ENCODE peak calls at places on chromosomes 3 and 15, in nine cellular contexts. One of them, this sample, is unnamed.
A peak's percentile ranks its signal among the peaks of the same experiment; 100 is the strongest.

GRCh38 chr15:82552861-82553260 is 12.6 kb upstream of the RPS17 start:
- DNase-seq in iris pigment epithelial cell: no peak
- DNase-seq in MCF 10A: no peak
- DNase-seq in activated CD4-positive, alpha-beta T cell treated with anti-CD3 and anti-CD28 coated beads for 4 hours: no peak
- DNase-seq in NCI-H1092: no peak
- DNase-seq in GM13977: no peak
- DNase-seq in COR-L47: no peak
- DNase-seq in M059J: no peak
- DNase-seq in cerebellar cortex: no peak
- DNase-seq in this sample: no peak

GRCh38 chr15:80173022-80173759 is 20.4 kb downstream of the FAH start:
- DNase-seq in iris pigment epithelial cell: peak; percentile 62
- DNase-seq in MCF 10A: peak; percentile 97
- DNase-seq in activated CD4-positive, alpha-beta T cell treated with anti-CD3 and anti-CD28 coated beads for 4 hours: peak; percentile 72
- DNase-seq in NCI-H1092: peak; percentile 3
- DNase-seq in GM13977: peak; percentile 82
- DNase-seq in COR-L47: peak; percentile 70
- DNase-seq in M059J: peak; percentile 68
- DNase-seq in cerebellar cortex: peak; percentile 63
- DNase-seq in this sample: peak; percentile 90

GRCh38 chr3:27073903-27074302 is 295.3 kb downstream of the NEK10 start:
- DNase-seq in iris pigment epithelial cell: no peak
- DNase-seq in MCF 10A: no peak
- DNase-seq in activated CD4-positive, alpha-beta T cell treated with anti-CD3 and anti-CD28 coated beads for 4 hours: no peak
- DNase-seq in NCI-H1092: no peak
- DNase-seq in GM13977: no peak
- DNase-seq in COR-L47: no peak
- DNase-seq in M059J: no peak
- DNase-seq in cerebellar cortex: no peak
- DNase-seq in this sample: no peak

GRCh38 chr15:43969802-43970375 is 143.1 kb downstream of the WDR76 start:
- DNase-seq in iris pigment epithelial cell: no peak
- DNase-seq in MCF 10A: no peak
- DNase-seq in activated CD4-positive, alpha-beta T cell treated with anti-CD3 and anti-CD28 coated beads for 4 hours: no peak
- DNase-seq in NCI-H1092: no peak
- DNase-seq in GM13977: no peak
- DNase-seq in COR-L47: no peak
- DNase-seq in M059J: no peak
- DNase-seq in cerebellar cortex: no peak
- DNase-seq in this sample: no peak

GRCh38 chr15:42448281-42448680 is 42.7 kb downstream of the ZNF106 start:
- DNase-seq in iris pigment epithelial cell: no peak
- DNase-seq in MCF 10A: no peak
- DNase-seq in activated CD4-positive, alpha-beta T cell treated with anti-CD3 and anti-CD28 coated beads for 4 hours: no peak
- DNase-seq in NCI-H1092: no peak
- DNase-seq in GM13977: no peak
- DNase-seq in COR-L47: no peak
- DNase-seq in M059J: no peak
- DNase-seq in cerebellar cortex: peak; percentile 78
- DNase-seq in this sample: no peak

GRCh38 chr15:73957276-73957675 is 31.0 kb downstream of the LOXL1 start:
- DNase-seq in iris pigment epithelial cell: no peak
- DNase-seq in MCF 10A: peak; percentile 26
- DNase-seq in activated CD4-positive, alpha-beta T cell treated with anti-CD3 and anti-CD28 coated beads for 4 hours: no peak
- DNase-seq in NCI-H1092: no peak
- DNase-seq in GM13977: no peak
- DNase-seq in COR-L47: no peak
- DNase-seq in M059J: peak; percentile 65
- DNase-seq in cerebellar cortex: no peak
- DNase-seq in this sample: no peak

GRCh38 chr3:73727854-73728253 is 103.1 kb upstream of the PDZRN3 start:
- DNase-seq in iris pigment epithelial cell: no peak
- DNase-seq in MCF 10A: no peak
- DNase-seq in activated CD4-positive, alpha-beta T cell treated with anti-CD3 and anti-CD28 coated beads for 4 hours: no peak
- DNase-seq in NCI-H1092: no peak
- DNase-seq in GM13977: no peak
- DNase-seq in COR-L47: no peak
- DNase-seq in M059J: no peak
- DNase-seq in cerebellar cortex: no peak
- DNase-seq in this sample: no peak

GRCh38 chr3:41580274-41580959 is 381.1 kb downstream of the CTNNB1 start:
- DNase-seq in iris pigment epithelial cell: no peak
- DNase-seq in MCF 10A: no peak
- DNase-seq in activated CD4-positive, alpha-beta T cell treated with anti-CD3 and anti-CD28 coated beads for 4 hours: no peak
- DNase-seq in NCI-H1092: no peak
- DNase-seq in GM13977: no peak
- DNase-seq in COR-L47: no peak
- DNase-seq in M059J: no peak
- DNase-seq in cerebellar cortex: no peak
- DNase-seq in this sample: no peak

GRCh38 chr3:183442994-183443393 is 14.6 kb upstream of the MCF2L2 start:
- DNase-seq in iris pigment epithelial cell: no peak
- DNase-seq in MCF 10A: no peak
- DNase-seq in activated CD4-positive, alpha-beta T cell treated with anti-CD3 and anti-CD28 coated beads for 4 hours: no peak
- DNase-seq in NCI-H1092: no peak
- DNase-seq in GM13977: no peak
- DNase-seq in COR-L47: no peak
- DNase-seq in M059J: no peak
- DNase-seq in cerebellar cortex: no peak
- DNase-seq in this sample: no peak

GRCh38 chr15:68363353-68363752 is 68.6 kb downstream of the ITGA11 start:
- DNase-seq in iris pigment epithelial cell: no peak
- DNase-seq in MCF 10A: no peak
- DNase-seq in activated CD4-positive, alpha-beta T cell treated with anti-CD3 and anti-CD28 coated beads for 4 hours: no peak
- DNase-seq in NCI-H1092: no peak
- DNase-seq in GM13977: no peak
- DNase-seq in COR-L47: no peak
- DNase-seq in M059J: peak; percentile 28
- DNase-seq in cerebellar cortex: no peak
- DNase-seq in this sample: no peak

GRCh38 chr3:99659032-99659431 is 20.6 kb downstream of the COL8A1 start:
- DNase-seq in iris pigment epithelial cell: peak; percentile 100
- DNase-seq in MCF 10A: peak; percentile 94
- DNase-seq in activated CD4-positive, alpha-beta T cell treated with anti-CD3 and anti-CD28 coated beads for 4 hours: no peak
- DNase-seq in NCI-H1092: no peak
- DNase-seq in GM13977: no peak
- DNase-seq in COR-L47: no peak
- DNase-seq in M059J: peak; percentile 99
- DNase-seq in cerebellar cortex: no peak
- DNase-seq in this sample: peak; percentile 46

GRCh38 chr3:193851941-193852674 is 259.1 kb downstream of the OPA1 start:
- DNase-seq in iris pigment epithelial cell: no peak
- DNase-seq in MCF 10A: no peak
- DNase-seq in activated CD4-positive, alpha-beta T cell treated with anti-CD3 and anti-CD28 coated beads for 4 hours: no peak
- DNase-seq in NCI-H1092: no peak
- DNase-seq in GM13977: no peak
- DNase-seq in COR-L47: no peak
- DNase-seq in M059J: no peak
- DNase-seq in cerebellar cortex: peak; percentile 5
- DNase-seq in this sample: no peak

GRCh38 chr3:65268411-65268810 is 580.6 kb upstream of the ADAMTS9 start:
- DNase-seq in iris pigment epithelial cell: peak; percentile 23
- DNase-seq in MCF 10A: no peak
- DNase-seq in activated CD4-positive, alpha-beta T cell treated with anti-CD3 and anti-CD28 coated beads for 4 hours: no peak
- DNase-seq in NCI-H1092: no peak
- DNase-seq in GM13977: no peak
- DNase-seq in COR-L47: no peak
- DNase-seq in M059J: no peak
- DNase-seq in cerebellar cortex: no peak
- DNase-seq in this sample: no peak

GRCh38 chr15:72732554-72732953 is 46.5 kb downstream of the BBS4 start:
- DNase-seq in iris pigment epithelial cell: no peak
- DNase-seq in MCF 10A: no peak
- DNase-seq in activated CD4-positive, alpha-beta T cell treated with anti-CD3 and anti-CD28 coated beads for 4 hours: no peak
- DNase-seq in NCI-H1092: no peak
- DNase-seq in GM13977: no peak
- DNase-seq in COR-L47: no peak
- DNase-seq in M059J: no peak
- DNase-seq in cerebellar cortex: no peak
- DNase-seq in this sample: no peak

This sample was measured in trophoblast cell.